ENCODE peak calls at places on chromosomes 16 and 17, in five cellular contexts. One of them, this sample, is unnamed. For H3K36me3, the result is how much of the 10 kb centered on the place peaks cover.

GRCh38 chr17:50180593-50180992 is 14.8 kb downstream of the SGCA start:
- DNase-seq in CD4-positive, CD25-positive, alpha-beta regulatory T cell: no peak
- DNase-seq in brain microvascular endothelial cell: peak
- DNase-seq in small intestine: no peak
- DNase-seq in neural progenitor cell: no peak
- DNase-seq in this sample: peak

GRCh38 chr16:6827272-6827671 is 505.4 kb upstream of the RBFOX1 start:
- DNase-seq in brain microvascular endothelial cell: no peak
- DNase-seq in neural progenitor cell: no peak
- DNase-seq in CD4-positive, CD25-positive, alpha-beta regulatory T cell: no peak
- DNase-seq in small intestine: no peak
- DNase-seq in this sample: no peak

GRCh38 chr17:13568746-13569739 is 32.7 kb downstream of the HS3ST3A1 start:
- DNase-seq in neural progenitor cell: no peak
- DNase-seq in small intestine: no peak
- DNase-seq in brain microvascular endothelial cell: peak
- DNase-seq in CD4-positive, CD25-positive, alpha-beta regulatory T cell: no peak
- DNase-seq in this sample: no peak

GRCh38 chr17:57970706-57971105 is 15.5 kb upstream of the CUEDC1 start:
- DNase-seq in small intestine: no peak
- DNase-seq in neural progenitor cell: no peak
- DNase-seq in CD4-positive, CD25-positive, alpha-beta regulatory T cell: no peak
- DNase-seq in brain microvascular endothelial cell: no peak
- DNase-seq in this sample: no peak

GRCh38 chr17:76816590-76817135 is 51.5 kb upstream of the MGAT5B start:
- DNase-seq in small intestine: peak
- DNase-seq in neural progenitor cell: peak
- DNase-seq in brain microvascular endothelial cell: peak
- DNase-seq in CD4-positive, CD25-positive, alpha-beta regulatory T cell: peak
- DNase-seq in this sample: no peak

GRCh38 chr16:55506708-55507107 is 2.2 kb upstream of the LPCAT2 start:
- DNase-seq in CD4-positive, CD25-positive, alpha-beta regulatory T cell: no peak
- DNase-seq in neural progenitor cell: no peak
- DNase-seq in brain microvascular endothelial cell: no peak
- DNase-seq in small intestine: no peak
- DNase-seq in this sample: no peak

GRCh38 chr17:27782791-27783206 is 17.5 kb downstream of the NOS2 start:
- DNase-seq in neural progenitor cell: no peak
- DNase-seq in small intestine: no peak
- DNase-seq in CD4-positive, CD25-positive, alpha-beta regulatory T cell: no peak
- DNase-seq in brain microvascular endothelial cell: no peak
- DNase-seq in this sample: no peak

GRCh38 chr16:75660726-75661302 is 13.2 kb downstream of the TERF2IP start:
- DNase-seq in brain microvascular endothelial cell: no peak
- DNase-seq in small intestine: no peak
- DNase-seq in neural progenitor cell: no peak
- DNase-seq in CD4-positive, CD25-positive, alpha-beta regulatory T cell: no peak
- DNase-seq in this sample: no peak

GRCh38 chr17:64583055-64583454 is 76.3 kb downstream of the CEP95 start:
- DNase-seq in small intestine: no peak
- DNase-seq in neural progenitor cell: no peak
- DNase-seq in CD4-positive, CD25-positive, alpha-beta regulatory T cell: no peak
- DNase-seq in brain microvascular endothelial cell: no peak
- DNase-seq in this sample: no peak

GRCh38 chr17:418421-418751 is 65.8 kb upstream of the RPH3AL start:
- DNase-seq in neural progenitor cell: no peak
- DNase-seq in small intestine: peak
- DNase-seq in CD4-positive, CD25-positive, alpha-beta regulatory T cell: peak
- DNase-seq in brain microvascular endothelial cell: no peak
- DNase-seq in this sample: no peak

GRCh38 chr17:4604111-4604644 is 19.8 kb downstream of the SMTNL2 start:
- DNase-seq in CD4-positive, CD25-positive, alpha-beta regulatory T cell: no peak
- DNase-seq in neural progenitor cell: no peak
- DNase-seq in small intestine: no peak
- DNase-seq in brain microvascular endothelial cell: peak
- DNase-seq in this sample: no peak

GRCh38 chr17:54992797-54993639 is 24.5 kb downstream of the STXBP4 start:
- DNase-seq in small intestine: peak
- DNase-seq in neural progenitor cell: peak
- DNase-seq in brain microvascular endothelial cell: no peak
- DNase-seq in CD4-positive, CD25-positive, alpha-beta regulatory T cell: peak
- DNase-seq in this sample: no peak

GRCh38 chr17:57266842-57267241 is 10.5 kb downstream of the MSI2 start:
- DNase-seq in small intestine: no peak
- DNase-seq in CD4-positive, CD25-positive, alpha-beta regulatory T cell: no peak
- DNase-seq in brain microvascular endothelial cell: no peak
- DNase-seq in neural progenitor cell: no peak
- DNase-seq in this sample: no peak

GRCh38 chr17:75842963-75843576 is 1.1 kb downstream of the UNC13D start:
- DNase-seq in small intestine: no peak
- DNase-seq in neural progenitor cell: no peak
- DNase-seq in brain microvascular endothelial cell: no peak
- DNase-seq in CD4-positive, CD25-positive, alpha-beta regulatory T cell: peak
- DNase-seq in this sample: no peak

GRCh38 chr16:89435051-89435450 is 55.3 kb downstream of the ANKRD11 start:
- DNase-seq in brain microvascular endothelial cell: no peak
- DNase-seq in small intestine: no peak
- DNase-seq in CD4-positive, CD25-positive, alpha-beta regulatory T cell: no peak
- DNase-seq in neural progenitor cell: no peak
- DNase-seq in this sample: no peak

GRCh38 chr17:41773190-41773588 is 13.3 kb downstream of the JUP start:
- DNase-seq in CD4-positive, CD25-positive, alpha-beta regulatory T cell: no peak
- DNase-seq in brain microvascular endothelial cell: peak
- DNase-seq in small intestine: peak
- DNase-seq in neural progenitor cell: peak
- DNase-seq in this sample: peak

GRCh38 chr16:52591441-52592215 is 44.7 kb upstream of the TOX3 start:
- DNase-seq in neural progenitor cell: no peak
- DNase-seq in brain microvascular endothelial cell: no peak
- DNase-seq in small intestine: peak
- DNase-seq in CD4-positive, CD25-positive, alpha-beta regulatory T cell: no peak
- DNase-seq in this sample: no peak

GRCh38 chr17:79721993-79722671 is 8.6 kb upstream of the ENPP7 start:
- DNase-seq in CD4-positive, CD25-positive, alpha-beta regulatory T cell: no peak
- DNase-seq in neural progenitor cell: peak
- DNase-seq in small intestine: no peak
- DNase-seq in brain microvascular endothelial cell: peak
- DNase-seq in this sample: no peak

GRCh38 chr17:48427598-48427997 is 2.4 kb downstream of the SKAP1 start:
- DNase-seq in neural progenitor cell: no peak
- DNase-seq in brain microvascular endothelial cell: no peak
- DNase-seq in small intestine: peak
- DNase-seq in CD4-positive, CD25-positive, alpha-beta regulatory T cell: peak
- DNase-seq in this sample: no peak

GRCh38 chr17:60049936-60050335 is 28.8 kb downstream of the HEATR6 start:
- DNase-seq in neural progenitor cell: no peak
- DNase-seq in small intestine: no peak
- DNase-seq in brain microvascular endothelial cell: no peak
- DNase-seq in CD4-positive, CD25-positive, alpha-beta regulatory T cell: no peak
- DNase-seq in this sample: no peak

GRCh38 chr16:66457888-66458287 is 30.8 kb downstream of the BEAN1 start:
- DNase-seq in neural progenitor cell: peak
- DNase-seq in brain microvascular endothelial cell: no peak
- DNase-seq in CD4-positive, CD25-positive, alpha-beta regulatory T cell: no peak
- DNase-seq in small intestine: no peak
- DNase-seq in this sample: no peak

GRCh38 chr17:7111784-7112526 is 2.7 kb downstream of the ASGR2 start:
- DNase-seq in CD4-positive, CD25-positive, alpha-beta regulatory T cell: no peak
- DNase-seq in neural progenitor cell: no peak
- DNase-seq in small intestine: no peak
- DNase-seq in brain microvascular endothelial cell: no peak
- DNase-seq in this sample: no peak

GRCh38 chr17:13634001-13634400 is 32.3 kb upstream of the HS3ST3A1 start:
- DNase-seq in small intestine: no peak
- DNase-seq in brain microvascular endothelial cell: no peak
- DNase-seq in CD4-positive, CD25-positive, alpha-beta regulatory T cell: no peak
- DNase-seq in neural progenitor cell: no peak
- DNase-seq in this sample: no peak

GRCh38 chr17:59093702-59094231 is 12.9 kb downstream of the TRIM37 start:
- DNase-seq in small intestine: no peak
- DNase-seq in neural progenitor cell: no peak
- DNase-seq in brain microvascular endothelial cell: peak
- DNase-seq in CD4-positive, CD25-positive, alpha-beta regulatory T cell: no peak
- DNase-seq in this sample: no peak

GRCh38 chr17:29162909-29163341 is 17.3 kb downstream of the MYO18A start:
- DNase-seq in small intestine: no peak
- DNase-seq in brain microvascular endothelial cell: no peak
- DNase-seq in neural progenitor cell: no peak
- DNase-seq in CD4-positive, CD25-positive, alpha-beta regulatory T cell: no peak
- DNase-seq in this sample: peak

GRCh38 chr16:57600048-57600835 is 28.2 kb upstream of the ADGRG1 start:
- DNase-seq in neural progenitor cell: peak
- DNase-seq in CD4-positive, CD25-positive, alpha-beta regulatory T cell: peak
- DNase-seq in brain microvascular endothelial cell: peak
- DNase-seq in small intestine: peak
- DNase-seq in this sample: peak

GRCh38 chr16:86608301-86608747 is 30.0 kb downstream of the FOXL1 start:
- DNase-seq in CD4-positive, CD25-positive, alpha-beta regulatory T cell: no peak
- DNase-seq in brain microvascular endothelial cell: no peak
- DNase-seq in small intestine: no peak
- DNase-seq in neural progenitor cell: no peak
- DNase-seq in this sample: no peak

GRCh38 chr16:56911771-56912541 is 20.0 kb upstream of the HERPUD1 start:
- DNase-seq in brain microvascular endothelial cell: peak
- DNase-seq in small intestine: no peak
- DNase-seq in CD4-positive, CD25-positive, alpha-beta regulatory T cell: no peak
- DNase-seq in neural progenitor cell: peak
- DNase-seq in this sample: no peak

GRCh38 chr16:50644730-50645129 is 36.4 kb downstream of the SNX20 start:
- DNase-seq in brain microvascular endothelial cell: peak
- DNase-seq in small intestine: no peak
- DNase-seq in CD4-positive, CD25-positive, alpha-beta regulatory T cell: peak
- DNase-seq in neural progenitor cell: peak
- DNase-seq in this sample: no peak

GRCh38 chr16:66342294-66342900 is 24.1 kb upstream of the CDH5 start:
- DNase-seq in neural progenitor cell: peak
- DNase-seq in brain microvascular endothelial cell: no peak
- DNase-seq in small intestine: no peak
- DNase-seq in CD4-positive, CD25-positive, alpha-beta regulatory T cell: peak
- DNase-seq in this sample: no peak

GRCh38 chr17:19533036-19533717 is 477 bp upstream of the SLC47A1 start:
- DNase-seq in brain microvascular endothelial cell: no peak
- DNase-seq in small intestine: no peak
- DNase-seq in CD4-positive, CD25-positive, alpha-beta regulatory T cell: no peak
- DNase-seq in neural progenitor cell: no peak
- DNase-seq in this sample: no peak

GRCh38 chr16:74522160-74522559 is 84.8 kb downstream of the GLG1 start:
- DNase-seq in brain microvascular endothelial cell: no peak
- DNase-seq in neural progenitor cell: no peak
- DNase-seq in CD4-positive, CD25-positive, alpha-beta regulatory T cell: no peak
- DNase-seq in small intestine: no peak
- DNase-seq in this sample: no peak

GRCh38 chr17:39174907-39175694 is 9.1 kb upstream of the ARL5C start:
- DNase-seq in brain microvascular endothelial cell: peak
- DNase-seq in CD4-positive, CD25-positive, alpha-beta regulatory T cell: peak
- DNase-seq in small intestine: peak
- DNase-seq in neural progenitor cell: peak
- DNase-seq in this sample: peak

GRCh38 chr16:67516296-67517177 is 12.1 kb upstream of the RIPOR1 start:
- DNase-seq in CD4-positive, CD25-positive, alpha-beta regulatory T cell: no peak
- DNase-seq in small intestine: no peak
- DNase-seq in brain microvascular endothelial cell: no peak
- DNase-seq in neural progenitor cell: no peak
- DNase-seq in this sample: no peak

GRCh38 chr17:68383443-68384321 is 73.6 kb downstream of the WIPI1 start:
- DNase-seq in small intestine: peak
- DNase-seq in brain microvascular endothelial cell: peak
- DNase-seq in neural progenitor cell: no peak
- DNase-seq in CD4-positive, CD25-positive, alpha-beta regulatory T cell: peak
- DNase-seq in this sample: no peak

GRCh38 chr17:82590216-82590615 is 58.0 kb downstream of the WDR45B start:
- DNase-seq in neural progenitor cell: no peak
- DNase-seq in brain microvascular endothelial cell: no peak
- DNase-seq in CD4-positive, CD25-positive, alpha-beta regulatory T cell: no peak
- DNase-seq in small intestine: no peak
- DNase-seq in this sample: peak
- H3K27ac ChIP-seq in neural progenitor cell: no peak
- H3K27ac ChIP-seq in brain microvascular endothelial cell: no peak
- H3K27ac ChIP-seq in CD4-positive, CD25-positive, alpha-beta regulatory T cell: no peak
- H3K27ac ChIP-seq in small intestine: no peak
- H3K27ac ChIP-seq in this sample: no peak

GRCh38 chr17:8574687-8575086 is 55.8 kb downstream of the MYH10 start:
- DNase-seq in brain microvascular endothelial cell: no peak
- DNase-seq in small intestine: no peak
- DNase-seq in neural progenitor cell: no peak
- DNase-seq in CD4-positive, CD25-positive, alpha-beta regulatory T cell: no peak
- DNase-seq in this sample: no peak
- H3K36me3 ChIP-seq in brain microvascular endothelial cell: under half
- H3K36me3 ChIP-seq in small intestine: under half
- H3K36me3 ChIP-seq in neural progenitor cell: under half
- H3K36me3 ChIP-seq in CD4-positive, CD25-positive, alpha-beta regulatory T cell: under half
- H3K36me3 ChIP-seq in this sample: under half

GRCh38 chr16:396605-397004 is 394 bp upstream of the NME4 start:
- DNase-seq in neural progenitor cell: peak
- DNase-seq in small intestine: no peak
- DNase-seq in CD4-positive, CD25-positive, alpha-beta regulatory T cell: no peak
- DNase-seq in brain microvascular endothelial cell: peak
- DNase-seq in this sample: peak

GRCh38 chr16:397135-397661 is at the start of gene NME4:
- DNase-seq in CD4-positive, CD25-positive, alpha-beta regulatory T cell: no peak
- DNase-seq in brain microvascular endothelial cell: no peak
- DNase-seq in small intestine: no peak
- DNase-seq in neural progenitor cell: peak
- DNase-seq in this sample: peak

GRCh38 chr16:399278-400019 is 2.2 kb upstream of the DECR2 start:
- DNase-seq in neural progenitor cell: no peak
- DNase-seq in CD4-positive, CD25-positive, alpha-beta regulatory T cell: no peak
- DNase-seq in small intestine: no peak
- DNase-seq in brain microvascular endothelial cell: no peak
- DNase-seq in this sample: peak

GRCh38 chr16:398551-399277 is 1.7 kb downstream of the NME4 start:
- DNase-seq in neural progenitor cell: peak
- DNase-seq in CD4-positive, CD25-positive, alpha-beta regulatory T cell: no peak
- DNase-seq in brain microvascular endothelial cell: no peak
- DNase-seq in small intestine: no peak
- DNase-seq in this sample: peak

GRCh38 chr16:397736-398332 is 835 bp downstream of the NME4 start:
- DNase-seq in brain microvascular endothelial cell: peak
- DNase-seq in small intestine: peak
- DNase-seq in CD4-positive, CD25-positive, alpha-beta regulatory T cell: no peak
- DNase-seq in neural progenitor cell: peak
- DNase-seq in this sample: peak
- H3K4me3 ChIP-seq in brain microvascular endothelial cell: peak
- H3K4me3 ChIP-seq in small intestine: no peak
- H3K4me3 ChIP-seq in CD4-positive, CD25-positive, alpha-beta regulatory T cell: no peak
- H3K4me3 ChIP-seq in neural progenitor cell: peak
- H3K4me3 ChIP-seq in this sample: no peak

GRCh38 chr17:77892031-77892430 is 66.5 kb upstream of the TNRC6C start:
- DNase-seq in brain microvascular endothelial cell: no peak
- DNase-seq in small intestine: no peak
- DNase-seq in neural progenitor cell: no peak
- DNase-seq in CD4-positive, CD25-positive, alpha-beta regulatory T cell: no peak
- DNase-seq in this sample: peak
- H3K27ac ChIP-seq in brain microvascular endothelial cell: no peak
- H3K27ac ChIP-seq in small intestine: no peak
- H3K27ac ChIP-seq in neural progenitor cell: no peak
- H3K27ac ChIP-seq in CD4-positive, CD25-positive, alpha-beta regulatory T cell: no peak
- H3K27ac ChIP-seq in this sample: no peak

GRCh38 chr17:73511716-73512115 is 132.5 kb downstream of the SDK2 start:
- DNase-seq in small intestine: no peak
- DNase-seq in brain microvascular endothelial cell: no peak
- DNase-seq in neural progenitor cell: no peak
- DNase-seq in CD4-positive, CD25-positive, alpha-beta regulatory T cell: no peak
- DNase-seq in this sample: no peak
- H3K36me3 ChIP-seq in small intestine: under half
- H3K36me3 ChIP-seq in brain microvascular endothelial cell: under half
- H3K36me3 ChIP-seq in neural progenitor cell: under half
- H3K36me3 ChIP-seq in CD4-positive, CD25-positive, alpha-beta regulatory T cell: under half
- H3K36me3 ChIP-seq in this sample: under half

This sample was measured in kidney.